ENCODE peak calls at places on chromosomes 12 and 14, in nine cellular contexts. One of them, this sample, is unnamed.

GRCh38 chr14:75657331-75657730 is 3.3 kb downstream of the ERG28 start:
- DNase-seq in fibroblast of the conjunctiva: no peak
- DNase-seq in aorta: no peak
- DNase-seq in stimulated activated naive CD8-positive, alpha-beta T cell treated with anti-CD3 and anti-CD28 coated beads, Interleukin-15, amount 100 ng/mL, for 72 hours: no peak
- DNase-seq in activated CD4-positive, alpha-beta T cell treated with anti-CD3 and anti-CD28 coated beads, Interleukin-2, amount 10 ng/mL, durations not matched to agents 24 days and 14 days: no peak
- DNase-seq in ascending aorta: no peak
- DNase-seq in stimulated activated CD8-positive, alpha-beta memory T cell treated with anti-CD3 and anti-CD28 coated beads, Interleukin-4, amount 100 ng/mL, for 4 hours: no peak
- DNase-seq in AG09309: no peak
- DNase-seq in T-helper 2 cell: no peak
- DNase-seq in this sample: no peak

GRCh38 chr14:72679106-72679505 is 214.8 kb downstream of the DPF3 start:
- DNase-seq in fibroblast of the conjunctiva: no peak
- DNase-seq in aorta: no peak
- DNase-seq in stimulated activated naive CD8-positive, alpha-beta T cell treated with anti-CD3 and anti-CD28 coated beads, Interleukin-15, amount 100 ng/mL, for 72 hours: no peak
- DNase-seq in activated CD4-positive, alpha-beta T cell treated with anti-CD3 and anti-CD28 coated beads, Interleukin-2, amount 10 ng/mL, durations not matched to agents 24 days and 14 days: no peak
- DNase-seq in ascending aorta: no peak
- DNase-seq in stimulated activated CD8-positive, alpha-beta memory T cell treated with anti-CD3 and anti-CD28 coated beads, Interleukin-4, amount 100 ng/mL, for 4 hours: no peak
- DNase-seq in AG09309: no peak
- DNase-seq in T-helper 2 cell: no peak
- DNase-seq in this sample: no peak

GRCh38 chr12:57469334-57470164 is 10.0 kb downstream of the GLI1 start:
- DNase-seq in fibroblast of the conjunctiva: no peak
- DNase-seq in aorta: no peak
- DNase-seq in stimulated activated naive CD8-positive, alpha-beta T cell treated with anti-CD3 and anti-CD28 coated beads, Interleukin-15, amount 100 ng/mL, for 72 hours: no peak
- DNase-seq in activated CD4-positive, alpha-beta T cell treated with anti-CD3 and anti-CD28 coated beads, Interleukin-2, amount 10 ng/mL, durations not matched to agents 24 days and 14 days: no peak
- DNase-seq in ascending aorta: no peak
- DNase-seq in stimulated activated CD8-positive, alpha-beta memory T cell treated with anti-CD3 and anti-CD28 coated beads, Interleukin-4, amount 100 ng/mL, for 4 hours: no peak
- DNase-seq in AG09309: no peak
- DNase-seq in T-helper 2 cell: no peak
- DNase-seq in this sample: no peak

GRCh38 chr12:5140190-5140589 is 96.5 kb downstream of the KCNA5 start:
- DNase-seq in fibroblast of the conjunctiva: no peak
- DNase-seq in aorta: no peak
- DNase-seq in stimulated activated naive CD8-positive, alpha-beta T cell treated with anti-CD3 and anti-CD28 coated beads, Interleukin-15, amount 100 ng/mL, for 72 hours: no peak
- DNase-seq in activated CD4-positive, alpha-beta T cell treated with anti-CD3 and anti-CD28 coated beads, Interleukin-2, amount 10 ng/mL, durations not matched to agents 24 days and 14 days: no peak
- DNase-seq in ascending aorta: no peak
- DNase-seq in stimulated activated CD8-positive, alpha-beta memory T cell treated with anti-CD3 and anti-CD28 coated beads, Interleukin-4, amount 100 ng/mL, for 4 hours: no peak
- DNase-seq in AG09309: no peak
- DNase-seq in T-helper 2 cell: no peak
- DNase-seq in this sample: no peak

GRCh38 chr12:93137656-93138612 is 208.8 kb upstream of the EEA1 start:
- DNase-seq in fibroblast of the conjunctiva: peak
- DNase-seq in aorta: no peak
- DNase-seq in stimulated activated naive CD8-positive, alpha-beta T cell treated with anti-CD3 and anti-CD28 coated beads, Interleukin-15, amount 100 ng/mL, for 72 hours: no peak
- DNase-seq in activated CD4-positive, alpha-beta T cell treated with anti-CD3 and anti-CD28 coated beads, Interleukin-2, amount 10 ng/mL, durations not matched to agents 24 days and 14 days: no peak
- DNase-seq in ascending aorta: no peak
- DNase-seq in stimulated activated CD8-positive, alpha-beta memory T cell treated with anti-CD3 and anti-CD28 coated beads, Interleukin-4, amount 100 ng/mL, for 4 hours: no peak
- DNase-seq in AG09309: peak
- DNase-seq in T-helper 2 cell: no peak
- DNase-seq in this sample: peak

GRCh38 chr12:120763250-120763649 is 37.6 kb downstream of the ACADS start:
- DNase-seq in fibroblast of the conjunctiva: no peak
- DNase-seq in aorta: no peak
- DNase-seq in stimulated activated naive CD8-positive, alpha-beta T cell treated with anti-CD3 and anti-CD28 coated beads, Interleukin-15, amount 100 ng/mL, for 72 hours: no peak
- DNase-seq in activated CD4-positive, alpha-beta T cell treated with anti-CD3 and anti-CD28 coated beads, Interleukin-2, amount 10 ng/mL, durations not matched to agents 24 days and 14 days: no peak
- DNase-seq in ascending aorta: no peak
- DNase-seq in stimulated activated CD8-positive, alpha-beta memory T cell treated with anti-CD3 and anti-CD28 coated beads, Interleukin-4, amount 100 ng/mL, for 4 hours: no peak
- DNase-seq in AG09309: no peak
- DNase-seq in T-helper 2 cell: no peak
- DNase-seq in this sample: no peak

GRCh38 chr14:72782817-72783216 is 111.1 kb downstream of the DPF3 start:
- DNase-seq in fibroblast of the conjunctiva: no peak
- DNase-seq in aorta: no peak
- DNase-seq in stimulated activated naive CD8-positive, alpha-beta T cell treated with anti-CD3 and anti-CD28 coated beads, Interleukin-15, amount 100 ng/mL, for 72 hours: no peak
- DNase-seq in activated CD4-positive, alpha-beta T cell treated with anti-CD3 and anti-CD28 coated beads, Interleukin-2, amount 10 ng/mL, durations not matched to agents 24 days and 14 days: no peak
- DNase-seq in ascending aorta: no peak
- DNase-seq in stimulated activated CD8-positive, alpha-beta memory T cell treated with anti-CD3 and anti-CD28 coated beads, Interleukin-4, amount 100 ng/mL, for 4 hours: no peak
- DNase-seq in AG09309: no peak
- DNase-seq in T-helper 2 cell: no peak
- DNase-seq in this sample: no peak

GRCh38 chr14:51022769-51023168 is 72.1 kb downstream of the TRIM9 start:
- DNase-seq in fibroblast of the conjunctiva: no peak
- DNase-seq in aorta: no peak
- DNase-seq in stimulated activated naive CD8-positive, alpha-beta T cell treated with anti-CD3 and anti-CD28 coated beads, Interleukin-15, amount 100 ng/mL, for 72 hours: no peak
- DNase-seq in activated CD4-positive, alpha-beta T cell treated with anti-CD3 and anti-CD28 coated beads, Interleukin-2, amount 10 ng/mL, durations not matched to agents 24 days and 14 days: no peak
- DNase-seq in ascending aorta: no peak
- DNase-seq in stimulated activated CD8-positive, alpha-beta memory T cell treated with anti-CD3 and anti-CD28 coated beads, Interleukin-4, amount 100 ng/mL, for 4 hours: no peak
- DNase-seq in AG09309: no peak
- DNase-seq in T-helper 2 cell: no peak
- DNase-seq in this sample: no peak

GRCh38 chr12:113610698-113611097 is 139.0 kb upstream of the LHX5 start:
- DNase-seq in fibroblast of the conjunctiva: no peak
- DNase-seq in aorta: no peak
- DNase-seq in stimulated activated naive CD8-positive, alpha-beta T cell treated with anti-CD3 and anti-CD28 coated beads, Interleukin-15, amount 100 ng/mL, for 72 hours: no peak
- DNase-seq in activated CD4-positive, alpha-beta T cell treated with anti-CD3 and anti-CD28 coated beads, Interleukin-2, amount 10 ng/mL, durations not matched to agents 24 days and 14 days: no peak
- DNase-seq in ascending aorta: no peak
- DNase-seq in stimulated activated CD8-positive, alpha-beta memory T cell treated with anti-CD3 and anti-CD28 coated beads, Interleukin-4, amount 100 ng/mL, for 4 hours: no peak
- DNase-seq in AG09309: no peak
- DNase-seq in T-helper 2 cell: no peak
- DNase-seq in this sample: no peak

GRCh38 chr12:47604474-47604873 is 101.4 kb downstream of the RPAP3 start:
- DNase-seq in fibroblast of the conjunctiva: no peak
- DNase-seq in aorta: no peak
- DNase-seq in stimulated activated naive CD8-positive, alpha-beta T cell treated with anti-CD3 and anti-CD28 coated beads, Interleukin-15, amount 100 ng/mL, for 72 hours: no peak
- DNase-seq in activated CD4-positive, alpha-beta T cell treated with anti-CD3 and anti-CD28 coated beads, Interleukin-2, amount 10 ng/mL, durations not matched to agents 24 days and 14 days: no peak
- DNase-seq in ascending aorta: no peak
- DNase-seq in stimulated activated CD8-positive, alpha-beta memory T cell treated with anti-CD3 and anti-CD28 coated beads, Interleukin-4, amount 100 ng/mL, for 4 hours: no peak
- DNase-seq in AG09309: no peak
- DNase-seq in T-helper 2 cell: no peak
- DNase-seq in this sample: no peak

This sample was measured in ELF-1.